ENCODE peak calls at places on chromosomes 1 and 21, in four cellular contexts. One of them, this sample, is unnamed. For H3K9me3, the result is how much of the 10 kb centered on the place peaks cover.

GRCh38 chr1:204258213-204259115 is 44.7 kb upstream of the GOLT1A start:
- DNase-seq in Peyer's patch: peak
- DNase-seq in hepatocyte: peak
- DNase-seq in A549: peak
- DNase-seq in this sample: peak

GRCh38 chr1:237851209-237851845 is 39.4 kb downstream of the ZP4 start:
- DNase-seq in Peyer's patch: no peak
- DNase-seq in hepatocyte: peak
- DNase-seq in A549: peak
- DNase-seq in this sample: no peak

GRCh38 chr1:95311006-95311405 is 77.0 kb downstream of the RWDD3 start:
- DNase-seq in Peyer's patch: no peak
- DNase-seq in hepatocyte: no peak
- DNase-seq in A549: no peak
- DNase-seq in this sample: no peak

GRCh38 chr21:38806153-38806941 is 618 bp downstream of the ETS2 start:
- DNase-seq in Peyer's patch: no peak
- DNase-seq in hepatocyte: no peak
- DNase-seq in A549: no peak
- DNase-seq in this sample: peak

GRCh38 chr1:32334864-32335618 is 992 bp downstream of the MARCKSL1 start:
- DNase-seq in Peyer's patch: peak
- DNase-seq in hepatocyte: peak
- DNase-seq in A549: peak
- DNase-seq in this sample: peak

GRCh38 chr1:110348771-110349170 is 9.6 kb downstream of the RBM15 start:
- DNase-seq in Peyer's patch: no peak
- DNase-seq in hepatocyte: no peak
- DNase-seq in A549: no peak
- DNase-seq in this sample: no peak

GRCh38 chr1:181106479-181106878 is 18.0 kb downstream of the IER5 start:
- DNase-seq in Peyer's patch: no peak
- DNase-seq in hepatocyte: no peak
- DNase-seq in A549: no peak
- DNase-seq in this sample: no peak

GRCh38 chr1:68590473-68590872 is 93.6 kb upstream of the DEPDC1 start:
- DNase-seq in Peyer's patch: no peak
- DNase-seq in hepatocyte: no peak
- DNase-seq in A549: no peak
- DNase-seq in this sample: no peak

GRCh38 chr1:168324745-168325425 is 44.2 kb downstream of the TBX19 start:
- DNase-seq in Peyer's patch: no peak
- DNase-seq in hepatocyte: no peak
- DNase-seq in A549: no peak
- DNase-seq in this sample: no peak

GRCh38 chr1:194975913-194976312 is 1632.3 kb downstream of the KCNT2 start:
- DNase-seq in Peyer's patch: no peak
- DNase-seq in hepatocyte: no peak
- DNase-seq in A549: no peak
- DNase-seq in this sample: no peak

GRCh38 chr1:51558375-51558924 is 39.4 kb upstream of the EPS15 start:
- DNase-seq in Peyer's patch: no peak
- DNase-seq in hepatocyte: no peak
- DNase-seq in A549: no peak
- DNase-seq in this sample: no peak

GRCh38 chr1:204591473-204592090 is 75.4 kb downstream of the MDM4 start:
- DNase-seq in Peyer's patch: no peak
- DNase-seq in hepatocyte: no peak
- DNase-seq in A549: no peak
- DNase-seq in this sample: no peak

GRCh38 chr1:100456880-100457279 is 81.1 kb upstream of the GPR88 start:
- DNase-seq in Peyer's patch: no peak
- DNase-seq in hepatocyte: no peak
- DNase-seq in A549: no peak
- DNase-seq in this sample: no peak

GRCh38 chr1:44932151-44932550 is 54.2 kb downstream of the EIF2B3 start:
- DNase-seq in Peyer's patch: no peak
- DNase-seq in hepatocyte: no peak
- DNase-seq in A549: no peak
- DNase-seq in this sample: no peak

GRCh38 chr1:65009724-65010420 is 43.5 kb upstream of the JAK1 start:
- DNase-seq in Peyer's patch: no peak
- DNase-seq in hepatocyte: no peak
- DNase-seq in A549: no peak
- DNase-seq in this sample: no peak

GRCh38 chr1:223659711-223660110 is 5.8 kb downstream of the CAPN8 start:
- DNase-seq in Peyer's patch: no peak
- DNase-seq in hepatocyte: no peak
- DNase-seq in A549: no peak
- DNase-seq in this sample: no peak

DNA sequence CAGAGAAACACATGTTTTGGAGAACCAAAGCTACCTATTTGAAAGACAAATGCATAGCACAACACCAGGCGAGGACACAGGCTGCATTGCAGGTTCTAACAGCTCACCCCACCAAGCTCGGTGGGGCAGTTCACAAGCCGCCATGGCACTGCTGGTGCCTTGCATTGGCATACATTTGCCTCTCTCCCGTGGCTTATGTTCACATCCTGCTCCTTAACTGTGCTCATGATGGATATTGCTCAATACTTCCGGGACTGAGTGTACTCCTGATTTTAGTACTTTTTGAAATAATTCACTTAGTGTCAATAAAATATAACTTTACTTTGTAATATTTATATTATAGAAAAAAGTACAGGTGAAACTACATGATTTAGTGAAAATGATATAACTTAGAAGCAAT is 1187.4 kb upstream of the NCAM2 start:
- DNase-seq in Peyer's patch: no peak
- DNase-seq in hepatocyte: no peak
- DNase-seq in A549: no peak
- DNase-seq in this sample: no peak
- H3K9me3 ChIP-seq in Peyer's patch: under half
- H3K9me3 ChIP-seq in hepatocyte: under half
- H3K9me3 ChIP-seq in A549: under half
- H3K9me3 ChIP-seq in this sample: under half

GRCh38 chr1:49435291-49435690 is 588.5 kb downstream of the AGBL4 start:
- DNase-seq in Peyer's patch: no peak
- DNase-seq in hepatocyte: no peak
- DNase-seq in A549: no peak
- DNase-seq in this sample: no peak
- H3K9me3 ChIP-seq in Peyer's patch: under half
- H3K9me3 ChIP-seq in hepatocyte: under half
- H3K9me3 ChIP-seq in A549: under half
- H3K9me3 ChIP-seq in this sample: under half

GRCh38 chr1:219650880-219651279 is 38.0 kb upstream of the ZC3H11B start:
- DNase-seq in Peyer's patch: no peak
- DNase-seq in hepatocyte: no peak
- DNase-seq in A549: no peak
- DNase-seq in this sample: no peak

GRCh38 chr1:219657186-219657585 is 44.3 kb upstream of the ZC3H11B start:
- DNase-seq in Peyer's patch: no peak
- DNase-seq in hepatocyte: no peak
- DNase-seq in A549: no peak
- DNase-seq in this sample: no peak

DNA sequence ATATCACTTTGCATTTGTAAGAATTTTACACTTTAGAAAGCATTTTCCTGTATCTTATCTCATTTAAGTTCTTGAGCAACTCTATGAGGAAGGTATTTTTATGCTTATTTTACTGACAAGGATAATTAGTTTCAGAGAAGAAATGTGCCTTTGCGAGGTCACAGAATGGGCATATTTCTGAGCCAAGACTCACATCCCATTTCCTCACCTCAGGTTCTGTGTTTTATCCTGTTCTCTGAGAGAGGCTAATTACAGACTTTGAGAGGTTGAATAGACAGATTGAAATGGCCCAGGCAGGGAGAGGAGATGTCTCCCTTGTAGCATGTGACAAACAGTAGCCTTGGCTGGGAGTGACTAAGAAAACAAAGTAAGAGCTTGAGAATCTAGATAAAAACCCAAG is 39.1 kb upstream of the ZC3H11B start:
- DNase-seq in Peyer's patch: no peak
- DNase-seq in hepatocyte: no peak
- DNase-seq in A549: no peak
- DNase-seq in this sample: no peak
- H3K9me3 ChIP-seq in Peyer's patch: under half
- H3K9me3 ChIP-seq in hepatocyte: under half
- H3K9me3 ChIP-seq in A549: under half
- H3K9me3 ChIP-seq in this sample: under half

GRCh38 chr1:92876351-92876750 is 44.5 kb downstream of the RPL5 start:
- DNase-seq in Peyer's patch: no peak
- DNase-seq in hepatocyte: no peak
- DNase-seq in A549: no peak
- DNase-seq in this sample: no peak
- H3K9me3 ChIP-seq in Peyer's patch: under half
- H3K9me3 ChIP-seq in hepatocyte: under half
- H3K9me3 ChIP-seq in A549: under half
- H3K9me3 ChIP-seq in this sample: under half

GRCh38 chr1:248710305-248710900 is 7.8 kb upstream of the OR14I1 start:
- DNase-seq in Peyer's patch: no peak
- DNase-seq in hepatocyte: no peak
- DNase-seq in A549: no peak
- DNase-seq in this sample: no peak
- H3K9me3 ChIP-seq in Peyer's patch: under half
- H3K9me3 ChIP-seq in hepatocyte: under half
- H3K9me3 ChIP-seq in A549: under half
- H3K9me3 ChIP-seq in this sample: under half

DNA sequence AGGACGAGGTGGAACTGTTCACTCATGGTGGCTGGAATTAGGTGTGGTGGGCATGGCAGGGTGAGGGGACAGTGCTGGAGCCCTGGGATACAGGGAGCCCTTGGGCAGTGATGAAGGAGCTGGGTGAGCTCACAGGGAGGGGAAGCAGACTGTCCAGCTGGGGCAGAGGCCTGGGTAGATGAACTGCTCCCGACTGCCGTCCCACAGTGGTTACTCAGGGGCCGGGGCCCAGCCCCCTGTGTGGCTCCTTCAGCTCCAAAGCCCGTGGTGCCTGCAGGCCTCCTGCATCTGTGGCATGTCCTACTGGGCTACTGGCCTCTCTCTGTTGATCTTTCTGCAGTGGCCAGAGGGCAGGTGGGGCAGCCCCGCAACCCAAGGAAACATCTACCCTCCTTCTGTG is 661.1 kb downstream of the NPHP4 start:
- DNase-seq in Peyer's patch: no peak
- DNase-seq in hepatocyte: no peak
- DNase-seq in A549: no peak
- DNase-seq in this sample: peak
- H3K9me3 ChIP-seq in Peyer's patch: under half
- H3K9me3 ChIP-seq in hepatocyte: under half
- H3K9me3 ChIP-seq in A549: under half
- H3K9me3 ChIP-seq in this sample: under half

GRCh38 chr1:4052657-4053056 is 152.6 kb upstream of the C1orf174 start:
- DNase-seq in Peyer's patch: no peak
- DNase-seq in hepatocyte: no peak
- DNase-seq in A549: no peak
- DNase-seq in this sample: peak

GRCh38 chr1:4054957-4055676 is 155.0 kb upstream of the C1orf174 start:
- DNase-seq in Peyer's patch: no peak
- DNase-seq in hepatocyte: no peak
- DNase-seq in A549: no peak
- DNase-seq in this sample: peak

GRCh38 chr1:4055677-4055967 is 155.6 kb upstream of the C1orf174 start:
- DNase-seq in Peyer's patch: no peak
- DNase-seq in hepatocyte: no peak
- DNase-seq in A549: no peak
- DNase-seq in this sample: no peak

GRCh38 chr1:4053160-4053748 is 153.2 kb upstream of the C1orf174 start:
- DNase-seq in Peyer's patch: no peak
- DNase-seq in hepatocyte: no peak
- DNase-seq in A549: no peak
- DNase-seq in this sample: no peak

DNA sequence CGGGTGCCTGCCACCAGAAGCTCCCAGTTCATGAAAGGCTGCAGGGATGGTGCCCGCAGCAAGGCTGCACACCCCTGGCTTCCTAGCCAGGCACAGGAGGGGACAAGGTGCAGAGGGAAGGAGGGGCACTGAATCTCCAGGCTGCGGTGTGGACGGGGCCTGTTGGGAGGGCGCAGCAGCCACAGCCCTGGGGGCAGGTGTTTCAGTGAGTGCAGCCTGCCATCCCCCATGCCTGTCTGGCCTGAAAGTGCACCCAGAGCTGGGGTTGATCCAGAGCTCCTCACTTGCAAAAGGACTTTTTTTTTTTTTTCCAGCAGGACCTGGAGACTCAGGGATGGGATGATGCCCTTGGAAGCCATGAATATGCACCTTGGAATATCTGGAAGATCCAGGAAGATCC is 153.7 kb upstream of the C1orf174 start:
- DNase-seq in Peyer's patch: no peak
- DNase-seq in hepatocyte: no peak
- DNase-seq in A549: no peak
- DNase-seq in this sample: peak
- H3K9me3 ChIP-seq in Peyer's patch: under half
- H3K9me3 ChIP-seq in hepatocyte: under half
- H3K9me3 ChIP-seq in A549: under half
- H3K9me3 ChIP-seq in this sample: under half